ENCODE peak calls at places on chromosomes 5 and 9, in four cellular contexts. T is T-cell, U is transverse colon, S is COR-L47. H is an unnamed sample.

GRCh38 chr9:78130004-78130403 is 98.4 kb upstream of the GNAQ start:
- DNase-seq in T (no peak), S (peak), U (no peak), H (peak)

GRCh38 chr9:130756460-130757152 is 63.0 kb downstream of the EXOSC2 start:
- DNase-seq in S (no peak), T (no peak), U (no peak), H (no peak)

GRCh38 chr5:10760976-10761841 is at the start of gene DAP:
- DNase-seq in T (peak), S (peak), U (peak), H (peak)

GRCh38 chr5:53482717-53483638 is 2.5 kb downstream of the FST start:
- DNase-seq in S (no peak), U (peak), T (peak), H (no peak)

GRCh38 chr9:26391036-26391435 is 501.6 kb downstream of the CAAP1 start:
- DNase-seq in U (no peak), T (no peak), S (no peak), H (no peak)

GRCh38 chr9:107443786-107444185 is 45.8 kb downstream of the KLF4 start:
- DNase-seq in S (no peak), U (no peak), T (no peak), H (no peak)

GRCh38 chr5:139473565-139473964 is 2.8 kb downstream of the SMIM33 start:
- DNase-seq in U (no peak), S (no peak), T (no peak), H (peak)

GRCh38 chr9:87594662-87595061 is 97.0 kb downstream of the DAPK1 start:
- DNase-seq in T (no peak), U (no peak), S (no peak), H (no peak)

GRCh38 chr5:74324556-74324955 is 316.0 kb downstream of the ENC1 start:
- DNase-seq in T (no peak), S (no peak), U (no peak), H (no peak)

GRCh38 chr9:73152953-73153352 is 1.3 kb downstream of the ANXA1 start:
- DNase-seq in T (no peak), U (no peak), S (no peak), H (peak)

GRCh38 chr5:180120221-180121101 is 48.9 kb upstream of the RNF130 start:
- DNase-seq in U (no peak), S (no peak), T (no peak), H (no peak)

GRCh38 chr5:178403956-178404600 is 171.5 kb upstream of the PHYKPL start:
- DNase-seq in T (no peak), U (no peak), S (no peak), H (no peak)

GRCh38 chr5:170907758-170908157 is 45.9 kb downstream of the RANBP17 start:
- DNase-seq in T (no peak), U (no peak), S (no peak), H (peak)

GRCh38 chr5:113909782-113910181 is 396.3 kb downstream of the YTHDC2 start:
- DNase-seq in T (no peak), S (peak), U (no peak), H (no peak)

GRCh38 chr9:133519693-133520092 is 5.1 kb downstream of the MYMK start:
- DNase-seq in U (no peak), S (no peak), T (no peak), H (no peak)

GRCh38 chr5:82142928-82143577 is 135.1 kb downstream of the RPS23 start:
- DNase-seq in T (no peak), U (no peak), S (no peak), H (no peak)